ENCODE peak calls at places on chromosome 3, in seven cellular contexts. C is mucosa of descending colon, X is endothelial cell, M is ovary, E is suprapubic skin, L is PC-3, Z is MM.1S. K is an unnamed sample.

GRCh38 chr3:30626443-30627181 is 20.2 kb downstream of the TGFBR2 start:
- DNase-seq in L (peak), E (no peak), Z (no peak), X (no peak), C (peak), M (no peak), K (no peak)

GRCh38 chr3:196661400-196661799 is 21.9 kb downstream of the NRROS start:
- DNase-seq in L (no peak), E (no peak), Z (no peak), C (no peak), X (no peak), M (no peak), K (no peak)

GRCh38 chr3:73772076-73772475 is 147.3 kb upstream of the PDZRN3 start:
- DNase-seq in C (no peak), E (no peak), X (no peak), M (no peak), L (no peak), Z (no peak), K (no peak)

GRCh38 chr3:3800076-3800448 is 831 bp downstream of the LRRN1 start:
- DNase-seq in C (peak), M (peak), Z (no peak), E (no peak), X (peak), L (no peak), K (peak)

GRCh38 chr3:18900994-18901393 is 247.3 kb upstream of the KCNH8 start:
- DNase-seq in M (no peak), E (no peak), C (no peak), X (no peak), Z (peak), L (no peak), K (no peak)

GRCh38 chr3:137409584-137409983 is 354.5 kb upstream of the SOX14 start:
- DNase-seq in M (no peak), Z (no peak), E (no peak), X (no peak), C (no peak), L (no peak), K (no peak)

GRCh38 chr3:149332781-149333517 is 487 bp downstream of the TM4SF18 start:
- DNase-seq in X (no peak), L (no peak), E (no peak), C (no peak), Z (no peak), M (no peak), K (no peak)

GRCh38 chr3:161272524-161272923 is 51.4 kb downstream of the NMD3 start:
- DNase-seq in E (no peak), Z (no peak), L (peak), M (no peak), X (no peak), C (no peak), K (no peak)

GRCh38 chr3:151561878-151562277 is 101.0 kb upstream of the IGSF10 start:
- DNase-seq in L (peak), E (no peak), Z (no peak), X (no peak), M (no peak), C (no peak), K (no peak)

GRCh38 chr3:181689546-181689945 is 22.2 kb upstream of the SOX2 start:
- DNase-seq in E (no peak), Z (no peak), M (no peak), L (no peak), C (no peak), X (no peak), K (no peak)

GRCh38 chr3:160671995-160672394 is 5.0 kb upstream of the ARL14 start:
- DNase-seq in C (no peak), L (no peak), M (no peak), X (no peak), E (no peak), Z (no peak), K (no peak)

GRCh38 chr3:53303549-53303948 is 43.8 kb downstream of the DCP1A start:
- DNase-seq in M (no peak), X (no peak), Z (no peak), C (no peak), L (no peak), E (no peak), K (no peak)

GRCh38 chr3:195385526-195385925 is 57.3 kb downstream of the ACAP2 start:
- DNase-seq in M (no peak), E (no peak), L (peak), C (no peak), Z (no peak), X (no peak), K (no peak)

GRCh38 chr3:157333551-157333991 is 103.1 kb upstream of the PTX3 start:
- DNase-seq in M (no peak), E (no peak), C (no peak), X (no peak), L (peak), Z (no peak), K (no peak)

GRCh38 chr3:51794202-51794601 is 15.2 kb upstream of the IQCF6 start:
- DNase-seq in E (no peak), X (no peak), L (no peak), M (no peak), Z (no peak), C (no peak), K (no peak)

GRCh38 chr3:184677344-184678316 is 34.2 kb downstream of the MAGEF1 start:
- DNase-seq in C (no peak), X (no peak), M (no peak), L (no peak), Z (no peak), E (no peak), K (no peak)

GRCh38 chr3:157081681-157082210 is 78.2 kb downstream of the CCNL1 start:
- DNase-seq in M (peak), E (peak), L (peak), C (peak), X (peak), Z (peak), K (peak)

GRCh38 chr3:33392703-33393125 is 47.5 kb downstream of the UBP1 start:
- DNase-seq in Z (no peak), M (no peak), X (no peak), C (no peak), E (no peak), L (peak), K (no peak)

GRCh38 chr3:127177226-127177625 is 15.7 kb upstream of the PRR23E start:
- DNase-seq in Z (no peak), X (no peak), L (peak), E (no peak), C (no peak), M (no peak), K (peak)

GRCh38 chr3:155991291-155991690 is 120.8 kb downstream of the GMPS start:
- DNase-seq in Z (no peak), C (no peak), L (no peak), M (no peak), E (no peak), X (no peak), K (no peak)

GRCh38 chr3:134496481-134497071 is 10.7 kb downstream of the CEP63 start:
- DNase-seq in Z (no peak), C (no peak), X (no peak), E (no peak), L (no peak), M (no peak), K (no peak)

GRCh38 chr3:117278424-117279190 is 569.0 kb downstream of the TUSC7 start:
- DNase-seq in M (peak), L (peak), C (no peak), E (no peak), X (no peak), Z (no peak), K (peak)

GRCh38 chr3:186772886-186773417 is 10.4 kb upstream of the EIF4A2 start:
- DNase-seq in E (peak), C (peak), L (no peak), X (no peak), M (peak), Z (peak), K (peak)

GRCh38 chr3:133872161-133872560 is 23.5 kb downstream of the RAB6B start:
- DNase-seq in E (no peak), C (no peak), X (no peak), M (no peak), Z (no peak), L (no peak), K (no peak)

GRCh38 chr3:169809230-169809795 is 3.4 kb upstream of the LRRIQ4 start:
- DNase-seq in M (no peak), Z (no peak), X (no peak), L (no peak), C (no peak), E (no peak), K (no peak)

GRCh38 chr3:59775106-59775505 is 725.3 kb upstream of the CFAP20DC start:
- DNase-seq in Z (no peak), C (no peak), M (no peak), E (no peak), X (no peak), L (no peak), K (no peak)

GRCh38 chr3:183274609-183275008 is 21.6 kb downstream of the B3GNT5 start:
- DNase-seq in E (no peak), C (no peak), X (no peak), M (no peak), L (peak), Z (no peak), K (no peak)

GRCh38 chr3:95750097-95750496 is 1064.3 kb upstream of the EPHA6 start:
- DNase-seq in L (no peak), Z (no peak), E (no peak), M (no peak), C (no peak), X (no peak), K (no peak)

DNA sequence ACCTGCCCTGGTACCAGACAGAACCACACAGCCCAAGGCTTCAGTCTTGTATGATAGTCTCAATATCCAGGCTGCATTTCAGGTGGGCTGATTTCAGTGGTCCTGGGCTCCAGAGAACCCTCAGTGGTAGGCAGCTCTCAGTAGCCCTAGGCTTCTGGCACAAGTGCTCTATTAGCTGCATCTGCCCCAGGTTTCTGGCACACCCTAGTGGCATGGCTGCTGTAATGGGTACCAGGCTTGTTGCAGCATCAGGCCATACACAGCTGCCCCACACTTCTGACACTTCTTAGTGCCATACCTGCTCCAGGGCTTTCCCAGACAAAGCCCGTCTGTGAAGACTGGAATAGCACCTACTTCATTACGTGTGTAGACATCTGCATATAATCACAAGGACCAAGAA is 1062.2 kb upstream of the EPHA6 start:
- DNase-seq in Z (no peak), M (no peak), L (peak), X (no peak), E (no peak), C (peak), K (no peak)
- TF ChIP-seq CTCF in Z (peak), M (no peak), L (peak), X (no peak), E (no peak), C (no peak), K (no peak)

DNA sequence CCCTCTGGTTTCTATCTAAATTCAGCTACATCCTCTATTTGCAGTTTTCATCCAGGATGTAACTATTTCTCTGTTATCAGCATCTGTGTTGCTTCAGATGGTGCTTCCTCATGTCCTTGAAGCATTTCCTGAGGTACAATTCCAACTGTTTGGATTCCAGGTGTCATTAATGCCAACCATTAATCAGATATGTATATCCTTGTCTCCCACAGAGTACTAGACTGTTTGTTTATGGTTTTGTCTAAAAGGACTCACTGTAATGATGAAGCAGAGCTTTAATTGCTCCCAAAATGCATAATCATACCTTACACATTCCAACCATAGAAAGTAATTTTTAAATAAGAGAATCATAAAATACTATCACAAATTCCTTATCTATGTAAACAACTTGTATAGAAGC is 288.5 kb upstream of the MME start:
- DNase-seq in C (no peak), E (no peak), Z (no peak), X (no peak), L (no peak), M (no peak), K (no peak)
- TF ChIP-seq CTCF in C (no peak), E (no peak), Z (no peak), X (no peak), L (no peak), M (no peak), K (no peak)

DNA sequence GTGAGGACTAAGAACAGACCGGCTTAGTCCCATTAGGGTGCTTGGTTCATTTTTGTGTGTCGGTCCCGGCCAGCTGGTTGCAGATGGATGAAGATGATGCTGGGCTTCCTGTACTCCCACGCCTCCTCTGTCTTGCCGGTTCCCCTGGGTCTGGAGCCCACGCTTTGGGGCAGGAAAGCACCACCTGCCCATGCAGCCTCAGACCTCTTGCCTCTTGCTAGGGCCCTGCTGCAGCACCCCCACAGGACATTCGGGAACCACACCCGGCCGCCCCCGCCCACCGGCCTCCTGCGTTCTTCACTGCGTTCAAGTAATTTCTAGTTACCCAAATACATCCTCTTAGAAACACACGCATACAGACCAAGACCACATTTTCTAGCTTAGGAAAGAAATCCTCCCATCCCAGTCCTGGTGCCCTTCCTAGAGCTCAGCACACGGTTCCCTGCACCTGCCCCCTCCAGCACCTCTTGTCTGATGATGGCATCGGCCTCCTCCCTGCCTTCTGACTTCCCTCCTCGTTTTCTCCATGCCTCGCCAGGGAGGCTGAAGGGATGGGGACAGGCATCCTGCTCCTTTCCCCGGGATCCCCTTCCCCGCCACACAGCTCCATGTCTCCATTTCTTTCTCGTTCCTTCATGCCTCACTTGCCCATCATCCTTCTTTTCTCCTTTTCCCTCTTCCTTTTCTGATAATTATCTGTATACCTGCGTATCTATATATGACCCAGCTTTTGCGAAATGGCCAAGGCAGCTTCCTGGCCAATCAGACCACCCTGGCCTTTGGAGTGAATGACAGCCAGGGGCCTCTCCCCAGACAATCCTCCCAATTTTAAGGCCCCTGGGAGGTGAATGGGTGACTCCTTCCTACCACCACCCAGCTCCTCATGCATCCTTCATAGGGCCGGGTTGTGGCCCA is 30.9 kb downstream of the FAM3D start:
- DNase-seq in M (no peak), X (no peak), L (no peak), E (no peak), Z (no peak), C (no peak), K (no peak)
- TF ChIP-seq CTCF in M (no peak), X (no peak), L (no peak), E (no peak), Z (no peak), C (no peak), K (no peak)

DNA sequence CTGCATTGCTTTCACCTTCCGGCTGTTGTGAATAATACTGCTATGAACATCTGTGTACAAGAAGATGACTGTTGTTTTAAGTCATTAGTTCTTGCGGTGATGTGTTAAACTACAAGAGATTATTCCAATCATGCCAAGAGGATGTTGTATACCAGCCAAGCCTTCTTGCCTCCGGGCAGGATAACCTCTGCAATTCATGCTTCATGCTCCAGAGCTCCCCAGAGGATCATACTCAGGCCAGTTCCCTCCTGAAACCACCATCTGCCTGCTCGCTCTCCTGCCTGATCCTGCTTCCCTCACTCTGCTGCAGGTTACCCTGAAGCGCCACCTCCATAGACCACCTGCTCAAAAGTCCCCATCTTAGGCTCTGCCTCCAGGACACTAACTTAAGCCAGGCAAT is 187.1 kb upstream of the PROK2 start:
- DNase-seq in C (no peak), X (no peak), L (peak), M (no peak), Z (no peak), E (no peak), K (no peak)
- TF ChIP-seq CTCF in C (no peak), X (no peak), L (no peak), M (no peak), Z (no peak), E (no peak), K (no peak)

GRCh38 chr3:122943828-122944190 is 83.8 kb downstream of the SEMA5B start:
- DNase-seq in M (no peak), Z (no peak), L (no peak), C (no peak), X (no peak), E (no peak), K (no peak)

GRCh38 chr3:122942241-122942640 is 85.3 kb downstream of the SEMA5B start:
- DNase-seq in X (no peak), Z (no peak), E (no peak), C (no peak), L (peak), M (no peak), K (no peak)

GRCh38 chr3:122942937-122943827 is 84.4 kb downstream of the SEMA5B start:
- DNase-seq in X (peak), E (no peak), M (no peak), L (peak), C (no peak), Z (peak), K (peak)

GRCh38 chr3:122940628-122941086 is 86.9 kb downstream of the SEMA5B start:
- DNase-seq in E (no peak), L (no peak), C (no peak), M (peak), Z (no peak), X (no peak), K (no peak)

DNA sequence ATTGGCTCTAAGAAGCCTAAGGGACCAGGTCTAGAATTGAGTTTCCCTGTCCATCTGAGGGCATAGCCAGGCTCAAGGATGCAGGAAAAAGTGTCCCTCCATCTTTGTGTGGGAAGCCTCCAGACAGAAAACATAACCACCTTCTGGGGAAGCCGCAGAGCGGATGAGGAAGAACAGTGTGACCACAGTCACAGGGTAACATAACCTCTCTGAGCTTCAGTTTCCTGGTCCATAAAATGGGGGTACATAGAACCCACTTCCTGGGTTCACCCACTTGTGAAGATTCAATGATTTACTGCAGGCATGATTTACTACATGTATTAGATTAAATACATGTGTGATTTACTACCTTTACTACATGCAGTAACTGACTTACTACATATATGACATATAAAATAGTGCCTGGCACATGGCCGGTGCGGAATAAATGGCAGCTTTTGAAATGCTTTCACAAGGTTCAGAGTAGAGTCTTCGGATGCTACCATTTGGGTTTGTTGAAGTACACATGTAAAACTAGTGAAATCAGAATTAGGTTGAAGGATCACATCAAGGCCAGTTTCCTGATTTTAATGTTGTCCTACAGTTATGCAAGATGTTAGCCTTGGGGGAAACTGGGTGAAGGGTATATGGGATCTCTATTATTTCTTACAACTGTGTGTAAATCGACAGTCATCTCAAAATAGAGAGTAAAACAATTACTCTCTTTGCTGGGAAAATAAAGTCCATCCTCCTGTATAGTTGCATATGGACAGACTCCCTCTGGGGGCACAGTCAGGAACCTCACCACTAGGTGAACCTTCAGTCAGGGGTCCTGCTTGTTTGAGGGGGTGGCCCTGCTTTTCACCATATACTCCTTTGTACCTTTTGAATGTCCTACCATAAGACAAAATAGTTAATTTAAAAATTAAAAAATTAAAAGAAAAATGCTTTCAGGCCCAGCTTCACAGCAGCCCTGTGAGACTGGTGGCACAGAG is 86.0 kb downstream of the SEMA5B start:
- DNase-seq in C (no peak), L (no peak), M (no peak), X (no peak), Z (no peak), E (no peak), K (no peak)
- TF ChIP-seq CTCF in C (no peak), L (peak), M (no peak), X (peak), Z (peak), E (no peak), K (no peak)